ENCODE peak calls at places on chromosomes 12 and 14, in seven cellular contexts. Z is GM23248, L is HCT116, A is neural progenitor cell, Y is hepatocyte, P is OCI-LY7, T is SK-N-SH. U is an unnamed sample.
A peak's percentile ranks its signal among the peaks of the same experiment; 100 is the strongest.

GRCh38 chr12:56337753-56338221 is 897 bp upstream of the IL23A start:
- DNase-seq in L (no peak), T (no peak), P (no peak), A (no peak), Y (no peak), Z (peak; percentile 18), U (no peak)

GRCh38 chr14:105881021-105881930 is 354.9 kb downstream of the TMEM121 start:
- DNase-seq in A (no peak), P (no peak), Z (no peak), Y (no peak), L (no peak), T (no peak), U (no peak)

GRCh38 chr12:2301531-2302461 is 249.0 kb downstream of the CACNA1C start:
- DNase-seq in Z (peak; percentile 92), L (no peak), P (no peak), A (no peak), T (no peak), Y (peak; percentile 31), U (no peak)

GRCh38 chr14:86673523-86673969 is 1143.6 kb downstream of the FLRT2 start:
- DNase-seq in L (no peak), P (no peak), A (no peak), Z (no peak), Y (peak; percentile 20), T (no peak), U (no peak)

GRCh38 chr12:109651596-109651995 is 62.0 kb upstream of the FAM222A start:
- DNase-seq in L (no peak), Y (no peak), T (no peak), Z (no peak), P (no peak), A (no peak), U (no peak)

GRCh38 chr12:91396296-91396695 is 213.7 kb upstream of the DCN start:
- DNase-seq in P (no peak), A (no peak), Z (no peak), T (no peak), Y (peak; percentile 32), L (no peak), U (no peak)

GRCh38 chr12:95836185-95836609 is 22.6 kb upstream of the SNRPF start:
- DNase-seq in T (peak; percentile 21), Z (peak; percentile 85), A (no peak), Y (no peak), L (no peak), P (no peak), U (no peak)

GRCh38 chr12:3747543-3747942 is 5.4 kb downstream of the CRACR2A start:
- DNase-seq in T (no peak), P (no peak), Z (no peak), A (no peak), L (no peak), Y (no peak), U (no peak)

GRCh38 chr12:4813741-4814140 is 93.5 kb downstream of the GALNT8 start:
- DNase-seq in Z (no peak), L (no peak), P (no peak), Y (no peak), T (no peak), A (peak; percentile 36), U (no peak)

GRCh38 chr14:69048456-69048855 is 69.4 kb upstream of the ACTN1 start:
- DNase-seq in P (no peak), T (no peak), Z (no peak), A (no peak), L (no peak), Y (peak; percentile 48), U (no peak)

GRCh38 chr12:81798294-81798693 is 39.1 kb upstream of the PPFIA2 start:
- DNase-seq in Y (no peak), Z (no peak), P (no peak), T (no peak), A (no peak), L (no peak), U (no peak)

GRCh38 chr14:20697273-20698017 is 8.9 kb downstream of the ANG start:
- DNase-seq in P (peak; percentile 75), Y (peak; percentile 75), T (peak; percentile 59), Z (peak; percentile 86), A (peak; percentile 73), L (peak; percentile 55), U (peak; percentile 53)

GRCh38 chr14:38137005-38137404 is 70.7 kb upstream of the SSTR1 start:
- DNase-seq in P (no peak), A (no peak), Z (peak; percentile 78), Y (no peak), T (no peak), L (no peak), U (no peak)

GRCh38 chr12:96375841-96376249 is 24.4 kb downstream of the CDK17 start:
- DNase-seq in Z (no peak), L (no peak), P (peak; percentile 37), Y (no peak), A (no peak), T (no peak), U (peak; percentile 57)

GRCh38 chr14:38143170-38143569 is 64.5 kb upstream of the SSTR1 start:
- DNase-seq in Z (peak; percentile 62), P (no peak), L (no peak), T (no peak), A (no peak), Y (no peak), U (no peak)

GRCh38 chr14:69685217-69685616 is 73.8 kb downstream of the SUSD6 start:
- DNase-seq in Y (no peak), L (no peak), T (no peak), P (no peak), Z (peak; percentile 43), A (no peak), U (no peak)

GRCh38 chr14:21090194-21090939 is 8.1 kb downstream of the ZNF219 start:
- DNase-seq in Y (no peak), T (peak; percentile 87), A (peak; percentile 66), P (peak; percentile 39), L (no peak), Z (no peak), U (no peak)

GRCh38 chr14:21543426-21544350 is 17.5 kb upstream of the SALL2 start:
- DNase-seq in A (peak; percentile 42), T (no peak), P (peak; percentile 52), L (no peak), Z (no peak), Y (no peak), U (no peak)

GRCh38 chr14:29553427-29553826 is 374.2 kb downstream of the PRKD1 start:
- DNase-seq in Z (no peak), A (no peak), Y (no peak), L (no peak), T (no peak), P (no peak), U (no peak)

GRCh38 chr12:15621140-15621539 is 168.0 kb downstream of the EPS8 start:
- DNase-seq in Z (no peak), L (no peak), Y (no peak), T (no peak), A (no peak), P (no peak), U (no peak)

GRCh38 chr14:24367506-24368214 is at the start of gene NFATC4:
- DNase-seq in P (peak; percentile 95), Z (peak; percentile 92), L (peak; percentile 81), Y (peak; percentile 90), T (peak; percentile 88), A (peak; percentile 87), U (peak; percentile 64)

GRCh38 chr14:92613008-92613658 is 99.6 kb downstream of the RIN3 start:
- DNase-seq in T (peak; percentile 59), Z (no peak), L (no peak), P (peak; percentile 63), Y (no peak), A (peak; percentile 78), U (no peak)

GRCh38 chr14:103543721-103544626 is 15.0 kb downstream of the TRMT61A start:
- DNase-seq in T (peak; percentile 35), A (peak; percentile 40), P (no peak), L (no peak), Y (no peak), Z (peak; percentile 54), U (no peak)

GRCh38 chr12:125167658-125168057 is 102.4 kb downstream of the AACS start:
- DNase-seq in P (no peak), T (no peak), Z (no peak), Y (no peak), A (no peak), L (no peak), U (no peak)

GRCh38 chr12:120854804-120855203 is 49.4 kb downstream of the SPPL3 start:
- DNase-seq in P (no peak), Z (no peak), T (no peak), Y (no peak), L (no peak), A (no peak), U (no peak)

GRCh38 chr12:13177896-13178295 is 18.6 kb upstream of the EMP1 start:
- DNase-seq in L (no peak), Y (no peak), P (no peak), A (no peak), T (no peak), Z (no peak), U (no peak)

GRCh38 chr12:29756741-29757390 is 26.9 kb downstream of the TMTC1 start:
- DNase-seq in Y (no peak), T (no peak), A (no peak), Z (peak; percentile 35), P (no peak), L (no peak), U (no peak)

GRCh38 chr12:120356567-120357030 is 12.4 kb downstream of the MSI1 start:
- DNase-seq in Y (peak; percentile 90), Z (peak; percentile 87), T (peak; percentile 93), P (peak; percentile 62), L (peak; percentile 57), A (peak; percentile 81), U (peak; percentile 21)

GRCh38 chr14:38835874-38836273 is 267.2 kb downstream of the SEC23A start:
- DNase-seq in T (no peak), Z (no peak), Y (no peak), A (no peak), P (no peak), L (no peak), U (no peak)

GRCh38 chr14:64758025-64758521 is 53.8 kb downstream of the PLEKHG3 start:
- DNase-seq in Y (peak; percentile 81), A (no peak), T (no peak), L (no peak), Z (peak; percentile 35), P (no peak), U (no peak)
- TF ChIP-seq EZH2phosphoT487 in Y (no peak), A (no peak), T (no peak), L (no peak), Z (no peak), P (no peak), U (no peak)

GRCh38 chr12:126708492-126708896 is 1558.5 kb upstream of the TMEM132C start:
- DNase-seq in L (no peak), T (peak; percentile 24), Z (peak; percentile 20), A (no peak), P (no peak), Y (no peak), U (peak; percentile 30)
- TF ChIP-seq EZH2phosphoT487 in L (no peak), T (no peak), Z (no peak), A (no peak), P (no peak), Y (no peak), U (no peak)

GRCh38 chr14:81767266-81767987 is 233.8 kb upstream of the SEL1L start:
- DNase-seq in A (peak; percentile 39), P (no peak), Y (no peak), L (no peak), Z (no peak), T (no peak), U (no peak)
- TF ChIP-seq EZH2phosphoT487 in A (no peak), P (no peak), Y (no peak), L (no peak), Z (no peak), T (no peak), U (no peak)

GRCh38 chr14:100019156-100019882 is 45.9 kb upstream of the EVL start:
- DNase-seq in T (peak; percentile 62), P (no peak), L (no peak), Y (peak; percentile 80), Z (no peak), A (peak; percentile 67), U (no peak)
- TF ChIP-seq EZH2phosphoT487 in T (no peak), P (no peak), L (no peak), Y (no peak), Z (no peak), A (no peak), U (no peak)